ENCODE peak calls at places on chromosomes 11 and 22, in four cellular contexts. L is B cell; B is stimulated activated CD8-positive, alpha-beta memory T cell treated with anti-CD3 and anti-CD28 coated beads, Interleukin-4, amount 100 ng/mL, for 1 hour; I is lung microvascular endothelial cell. R is an unnamed sample.

GRCh38 chr11:10641314-10642206 is 52.0 kb downstream of the IRAG1 start:
- DNase-seq in L (peak), I (no peak), B (no peak), R (no peak)

GRCh38 chr11:27551127-27551526 is 44.6 kb upstream of the LIN7C start:
- DNase-seq in B (no peak), I (no peak), L (no peak), R (no peak)

GRCh38 chr22:23696326-23696851 is 5.6 kb downstream of the RGL4 start:
- DNase-seq in I (peak), L (peak), B (peak), R (no peak)

GRCh38 chr11:69078508-69078907 is 29.8 kb downstream of the TPCN2 start:
- DNase-seq in B (no peak), I (no peak), L (no peak), R (no peak)

GRCh38 chr11:6646040-6646439 is 9.6 kb downstream of the DCHS1 start:
- DNase-seq in B (no peak), I (peak), L (no peak), R (no peak)

GRCh38 chr22:35995772-35996171 is 32.9 kb downstream of the RBFOX2 start:
- DNase-seq in B (no peak), L (no peak), I (peak), R (no peak)

GRCh38 chr22:38699784-38700183 is 959 bp downstream of the JOSD1 start:
- DNase-seq in L (no peak), I (peak), B (no peak), R (no peak)

GRCh38 chr11:80462211-80462610 is 1021.4 kb upstream of the TENM4 start:
- DNase-seq in I (no peak), L (no peak), B (no peak), R (no peak)

GRCh38 chr22:31393890-31394289 is 5.5 kb upstream of the DRG1 start:
- DNase-seq in I (no peak), B (no peak), L (no peak), R (peak)

GRCh38 chr11:72813740-72814138 is 472 bp upstream of the ATG16L2 start:
- DNase-seq in B (no peak), L (no peak), I (peak), R (peak)

GRCh38 chr11:71450507-71450906 is 2.3 kb upstream of the DHCR7 start:
- DNase-seq in I (no peak), B (no peak), L (no peak), R (no peak)

GRCh38 chr11:120137611-120138521 is at the start of gene TRIM29:
- DNase-seq in B (no peak), L (no peak), I (no peak), R (no peak)

GRCh38 chr11:1511937-1512496 is 25.4 kb upstream of the MOB2 start:
- DNase-seq in B (no peak), L (no peak), I (no peak), R (no peak)

GRCh38 chr11:134516529-134516928 is 104.5 kb upstream of the B3GAT1 start:
- DNase-seq in L (no peak), I (no peak), B (no peak), R (no peak)